ENCODE peak calls at places on chromosomes 3 and 15, in nine cellular contexts. X, O, F, T, Q, K, J, E and M are unnamed samples.

GRCh38 chr3:129507181-129507831 is 21.1 kb upstream of the RHO start:
- DNase-seq in X (no peak), O (no peak), F (no peak), T (no peak), Q (no peak), K (no peak), J (no peak), E (no peak), M (peak)

GRCh38 chr3:62414786-62415185 is 41.4 kb upstream of the FEZF2 start:
- DNase-seq in X (no peak), O (no peak), F (no peak), T (no peak), Q (no peak), K (no peak), J (no peak), E (no peak), M (no peak)

GRCh38 chr3:46935168-46935858 is 41.2 kb downstream of the CCDC12 start:
- DNase-seq in X (no peak), O (peak), F (no peak), T (no peak), Q (peak), K (no peak), J (no peak), E (no peak), M (peak)

GRCh38 chr3:32467333-32468070 is 35.1 kb downstream of the CMTM6 start:
- DNase-seq in X (peak), O (peak), F (peak), T (peak), Q (peak), K (peak), J (peak), E (peak), M (peak)

GRCh38 chr15:94164202-94164807 is 67.1 kb upstream of the MCTP2 start:
- DNase-seq in X (no peak), O (peak), F (no peak), T (peak), Q (peak), K (no peak), J (peak), E (peak), M (peak)

GRCh38 chr15:57553526-57553925 is 38.2 kb upstream of the MYZAP start:
- DNase-seq in X (no peak), O (no peak), F (no peak), T (no peak), Q (no peak), K (no peak), J (no peak), E (no peak), M (no peak)

GRCh38 chr3:120432105-120432860 is 18.5 kb downstream of the FSTL1 start:
- DNase-seq in X (no peak), O (peak), F (no peak), T (no peak), Q (no peak), K (no peak), J (no peak), E (no peak), M (peak)

GRCh38 chr3:45677841-45678240 is 11.4 kb upstream of the SACM1L start:
- DNase-seq in X (no peak), O (no peak), F (no peak), T (no peak), Q (no peak), K (no peak), J (no peak), E (no peak), M (peak)

GRCh38 chr15:74957301-74958035 is 896 bp upstream of the RPP25 start:
- DNase-seq in X (no peak), O (no peak), F (no peak), T (peak), Q (peak), K (no peak), J (no peak), E (no peak), M (no peak)

GRCh38 chr15:61084944-61085367 is 144.1 kb downstream of the RORA start:
- DNase-seq in X (no peak), O (no peak), F (no peak), T (peak), Q (no peak), K (peak), J (peak), E (no peak), M (no peak)

GRCh38 chr3:182795383-182795782 is 2.1 kb downstream of the ATP11B start:
- DNase-seq in X (no peak), O (no peak), F (no peak), T (peak), Q (no peak), K (peak), J (peak), E (no peak), M (no peak)

GRCh38 chr3:129845956-129846355 is 47.6 kb downstream of the TMCC1 start:
- DNase-seq in X (no peak), O (no peak), F (no peak), T (no peak), Q (no peak), K (no peak), J (no peak), E (no peak), M (no peak)

GRCh38 chr15:22902046-22902445 is 63.6 kb downstream of the NIPA2 start:
- DNase-seq in X (no peak), O (no peak), F (no peak), T (no peak), Q (no peak), K (no peak), J (no peak), E (no peak), M (no peak)

GRCh38 chr3:143040264-143040879 is 39.0 kb downstream of the U2SURP start:
- DNase-seq in X (no peak), O (no peak), F (no peak), T (no peak), Q (no peak), K (no peak), J (no peak), E (no peak), M (no peak)

GRCh38 chr3:33007776-33008175 is 56.3 kb downstream of the CCR4 start:
- DNase-seq in X (no peak), O (no peak), F (no peak), T (no peak), Q (no peak), K (no peak), J (no peak), E (no peak), M (no peak)

GRCh38 chr3:134337511-134338200 is 36.6 kb downstream of the AMOTL2 start:
- DNase-seq in X (no peak), O (no peak), F (no peak), T (no peak), Q (no peak), K (no peak), J (no peak), E (no peak), M (peak)

GRCh38 chr15:73305331-73306211 is 63.2 kb downstream of the HCN4 start:
- DNase-seq in X (no peak), O (no peak), F (no peak), T (peak), Q (peak), K (no peak), J (peak), E (no peak), M (peak)

GRCh38 chr3:64621726-64622400 is 65.9 kb downstream of the ADAMTS9 start:
- DNase-seq in X (no peak), O (no peak), F (no peak), T (no peak), Q (no peak), K (no peak), J (no peak), E (no peak), M (no peak)

GRCh38 chr3:149657458-149657795 is 398 bp downstream of the WWTR1 start:
- DNase-seq in X (peak), O (peak), F (no peak), T (no peak), Q (peak), K (no peak), J (no peak), E (peak), M (peak)

GRCh38 chr3:184546252-184546651 is 15.3 kb upstream of the EPHB3 start:
- DNase-seq in X (no peak), O (no peak), F (no peak), T (no peak), Q (no peak), K (no peak), J (peak), E (no peak), M (no peak)

GRCh38 chr15:74829991-74830390 is 3.6 kb downstream of the CPLX3 start:
- DNase-seq in X (no peak), O (no peak), F (no peak), T (no peak), Q (no peak), K (no peak), J (no peak), E (no peak), M (no peak)

GRCh38 chr15:49521802-49522201 is 98.8 kb downstream of the FGF7 start:
- DNase-seq in X (no peak), O (no peak), F (no peak), T (no peak), Q (no peak), K (no peak), J (no peak), E (no peak), M (no peak)
- TF ChIP-seq CTCF in X (no peak), O (no peak), F (no peak), T (peak), Q (no peak), K (peak), J (no peak), E (peak), M (no peak)

GRCh38 chr3:10392244-10392643 is 71.3 kb upstream of the SEC13 start:
- DNase-seq in X (no peak), O (no peak), F (no peak), T (no peak), Q (no peak), K (no peak), J (no peak), E (no peak), M (no peak)
- TF ChIP-seq CTCF in X (no peak), O (no peak), F (no peak), T (no peak), Q (no peak), K (peak), J (no peak), E (no peak), M (no peak)

DNA sequence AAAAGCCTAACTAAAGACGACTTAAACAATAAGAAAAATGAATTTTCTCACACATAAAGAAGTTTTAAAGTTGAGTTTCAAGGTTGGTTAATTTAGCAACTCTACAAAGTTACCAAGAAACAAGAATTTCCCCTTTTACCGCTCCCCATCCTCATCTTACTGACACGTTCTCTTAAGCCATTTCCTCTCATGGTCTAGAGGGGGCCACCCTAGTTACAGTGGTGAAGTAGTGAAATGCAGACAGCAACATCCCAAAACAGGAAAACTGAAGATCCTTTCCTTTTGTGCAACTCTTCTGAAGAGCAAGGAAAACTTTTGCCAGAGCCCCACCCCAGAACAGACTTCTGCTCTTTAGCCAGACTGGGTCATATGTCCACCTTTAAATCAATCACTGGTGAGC is 17.3 kb upstream of the SOX14 start:
- DNase-seq in X (no peak), O (no peak), F (no peak), T (no peak), Q (no peak), K (no peak), J (no peak), E (no peak), M (no peak)
- TF ChIP-seq CTCF in X (no peak), O (no peak), F (no peak), T (no peak), Q (no peak), K (no peak), J (no peak), E (no peak), M (no peak)

GRCh38 chr3:78497692-78498091 is 1270.1 kb downstream of the ROBO1 start:
- DNase-seq in X (no peak), O (no peak), F (no peak), T (no peak), Q (no peak), K (no peak), J (no peak), E (no peak), M (no peak)
- TF ChIP-seq CTCF in X (no peak), O (no peak), F (no peak), T (no peak), Q (no peak), K (no peak), J (no peak), E (no peak), M (no peak)

DNA sequence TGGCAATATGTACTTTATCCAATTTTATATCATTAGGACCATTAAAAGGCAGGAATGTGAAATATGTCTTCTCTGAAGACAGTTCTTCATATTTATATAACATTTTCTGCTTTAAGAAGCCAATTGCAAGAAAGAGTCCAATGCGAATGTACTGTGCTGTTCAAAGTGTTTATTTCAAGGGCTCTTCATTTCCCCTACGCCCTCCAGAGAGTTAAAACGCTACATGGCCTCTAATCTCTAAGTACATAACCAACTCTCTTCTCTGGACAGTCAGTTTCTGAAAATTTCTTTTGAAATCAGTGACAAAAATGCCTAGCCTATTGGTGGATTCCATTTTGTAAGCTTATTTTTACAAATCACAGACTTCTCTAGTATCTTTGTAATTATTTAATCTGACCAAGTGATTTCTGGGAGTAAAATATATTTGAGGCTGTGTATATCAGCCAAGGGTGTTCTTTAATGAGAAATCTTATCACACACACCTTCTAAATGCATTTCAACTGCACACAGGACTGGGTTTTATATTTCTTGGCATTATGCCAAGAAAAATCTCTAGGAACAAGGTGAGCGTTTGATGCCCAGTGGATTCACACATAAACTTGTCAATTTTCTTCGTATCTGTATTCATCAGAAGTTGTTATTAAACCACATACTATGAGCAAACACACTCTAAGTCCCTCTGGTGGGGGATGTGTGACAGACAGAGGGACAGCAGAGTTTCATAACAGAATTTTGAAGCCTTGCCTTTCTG is 51.3 kb downstream of the KCNAB1 start:
- DNase-seq in X (no peak), O (no peak), F (no peak), T (no peak), Q (no peak), K (no peak), J (no peak), E (no peak), M (no peak)
- TF ChIP-seq CTCF in X (no peak), O (no peak), F (no peak), T (no peak), Q (no peak), K (no peak), J (no peak), E (no peak), M (no peak)